ENCODE peak calls at places on chromosome 21, in eight cellular contexts. B, J, L, E, S, R, K and H are unnamed samples.

GRCh38 chr21:37001446-37001845 is 5.1 kb upstream of the RIPPLY3 start:
- DNase-seq in S (no peak), R (no peak), B (no peak), L (no peak), J (no peak), K (no peak), E (no peak), H (no peak)

GRCh38 chr21:39612233-39613028 is at the start of gene B3GALT5:
- DNase-seq in B (no peak), E (peak), L (no peak), R (no peak), S (no peak), K (peak), J (peak), H (no peak)

GRCh38 chr21:37700641-37701202 is 215.5 kb downstream of the KCNJ6 start:
- DNase-seq in B (peak), K (peak), L (no peak), R (no peak), J (peak), S (no peak), E (no peak), H (no peak)

GRCh38 chr21:16124397-16125130 is 394.8 kb downstream of the USP25 start:
- DNase-seq in J (no peak), S (no peak), L (no peak), R (no peak), K (peak), E (no peak), B (no peak), H (no peak)

GRCh38 chr21:33305344-33305671 is 19.5 kb upstream of the IFNAR1 start:
- DNase-seq in L (no peak), K (no peak), J (no peak), B (no peak), R (no peak), E (no peak), S (no peak), H (no peak)

GRCh38 chr21:29938968-29939858 is 583 bp downstream of the GRIK1 start:
- DNase-seq in B (no peak), R (no peak), L (no peak), S (no peak), K (peak), J (no peak), E (peak), H (no peak)

GRCh38 chr21:39484711-39485264 is 33.0 kb downstream of the SH3BGR start:
- DNase-seq in J (no peak), K (no peak), R (no peak), E (no peak), B (no peak), S (no peak), L (no peak), H (no peak)

GRCh38 chr21:35465750-35466149 is 416.6 kb upstream of the RUNX1 start:
- DNase-seq in L (no peak), J (no peak), K (no peak), E (no peak), S (no peak), R (no peak), B (no peak), H (no peak)

GRCh38 chr21:44511938-44512275 is 28.1 kb downstream of the KRTAP10-1 start:
- DNase-seq in J (no peak), E (no peak), K (no peak), R (no peak), S (no peak), B (no peak), L (peak), H (no peak)

GRCh38 chr21:27269646-27270045 is 302.8 kb upstream of the ADAMTS5 start:
- DNase-seq in E (no peak), L (no peak), S (no peak), R (no peak), B (no peak), K (peak), J (no peak), H (peak)

GRCh38 chr21:15063081-15063820 is 1.5 kb downstream of the NRIP1 start:
- DNase-seq in L (no peak), R (no peak), E (no peak), S (no peak), J (no peak), K (no peak), B (peak), H (no peak)

GRCh38 chr21:36059823-36060158 is 535 bp downstream of the SETD4 start:
- DNase-seq in L (peak), S (no peak), R (peak), E (peak), J (no peak), K (peak), B (no peak), H (no peak)

GRCh38 chr21:33481314-33481943 is 1.7 kb upstream of the TMEM50B start:
- DNase-seq in K (no peak), L (no peak), B (no peak), J (no peak), E (no peak), S (no peak), R (no peak), H (no peak)

GRCh38 chr21:26388731-26389231 is 184.3 kb downstream of the CYYR1 start:
- DNase-seq in R (no peak), S (peak), B (no peak), J (no peak), K (no peak), E (no peak), L (no peak), H (no peak)